ENCODE peak calls at places on chromosomes 7 and 10, in six cellular contexts. One of them, this sample, is unnamed.

GRCh38 chr10:100942229-100942628 is 27.1 kb upstream of the SEMA4G start:
- DNase-seq in anterior cingulate cortex: no peak
- DNase-seq in ACHN: no peak
- DNase-seq in AG04450: no peak
- DNase-seq in NCI-H2029: no peak
- DNase-seq in GDM1: no peak
- DNase-seq in this sample: no peak

GRCh38 chr7:150357277-150357676 is 11.3 kb upstream of the REPIN1 start:
- DNase-seq in ACHN: no peak
- DNase-seq in NCI-H2029: peak; percentile 48
- DNase-seq in anterior cingulate cortex: no peak
- DNase-seq in GDM1: peak; percentile 49
- DNase-seq in AG04450: no peak
- DNase-seq in this sample: peak; percentile 92

GRCh38 chr7:44531421-44532380 is 9.4 kb downstream of the NPC1L1 start:
- DNase-seq in NCI-H2029: no peak
- DNase-seq in anterior cingulate cortex: no peak
- DNase-seq in GDM1: no peak
- DNase-seq in AG04450: no peak
- DNase-seq in ACHN: no peak
- DNase-seq in this sample: no peak

GRCh38 chr10:35559416-35559815 is 45.7 kb upstream of the GJD4 start:
- DNase-seq in anterior cingulate cortex: no peak
- DNase-seq in ACHN: no peak
- DNase-seq in AG04450: no peak
- DNase-seq in NCI-H2029: no peak
- DNase-seq in GDM1: no peak
- DNase-seq in this sample: peak; percentile 92

GRCh38 chr7:158771-159170 is 33.6 kb upstream of the FAM20C start:
- DNase-seq in anterior cingulate cortex: no peak
- DNase-seq in GDM1: no peak
- DNase-seq in NCI-H2029: no peak
- DNase-seq in ACHN: no peak
- DNase-seq in AG04450: no peak
- DNase-seq in this sample: no peak

GRCh38 chr7:112905950-112906349 is 115.8 kb upstream of the TMEM168 start:
- DNase-seq in GDM1: no peak
- DNase-seq in AG04450: no peak
- DNase-seq in ACHN: no peak
- DNase-seq in NCI-H2029: no peak
- DNase-seq in anterior cingulate cortex: no peak
- DNase-seq in this sample: no peak

GRCh38 chr7:150368884-150369739 is 490 bp downstream of the REPIN1 start:
- DNase-seq in AG04450: no peak
- DNase-seq in ACHN: peak; percentile 94
- DNase-seq in anterior cingulate cortex: peak; percentile 80
- DNase-seq in GDM1: peak; percentile 19
- DNase-seq in NCI-H2029: peak; percentile 50
- DNase-seq in this sample: peak; percentile 86

GRCh38 chr7:118559207-118559606 is 334.7 kb downstream of the ANKRD7 start:
- DNase-seq in ACHN: no peak
- DNase-seq in AG04450: no peak
- DNase-seq in NCI-H2029: no peak
- DNase-seq in GDM1: no peak
- DNase-seq in anterior cingulate cortex: no peak
- DNase-seq in this sample: no peak

GRCh38 chr7:23333671-23334246 is 34.6 kb downstream of the MALSU1 start:
- DNase-seq in anterior cingulate cortex: no peak
- DNase-seq in AG04450: peak; percentile 67
- DNase-seq in NCI-H2029: no peak
- DNase-seq in ACHN: peak; percentile 100
- DNase-seq in GDM1: no peak
- DNase-seq in this sample: no peak

GRCh38 chr7:129591868-129592267 is 19.7 kb upstream of the NRF1 start:
- DNase-seq in AG04450: no peak
- DNase-seq in anterior cingulate cortex: no peak
- DNase-seq in GDM1: no peak
- DNase-seq in NCI-H2029: no peak
- DNase-seq in ACHN: no peak
- DNase-seq in this sample: no peak

GRCh38 chr10:95327367-95327766 is 36.6 kb upstream of the PDLIM1 start:
- DNase-seq in NCI-H2029: peak; percentile 66
- DNase-seq in ACHN: no peak
- DNase-seq in GDM1: no peak
- DNase-seq in anterior cingulate cortex: no peak
- DNase-seq in AG04450: no peak
- DNase-seq in this sample: peak; percentile 99

GRCh38 chr10:125772112-125772863 is 3.3 kb downstream of the MMP21 start:
- DNase-seq in NCI-H2029: no peak
- DNase-seq in ACHN: no peak
- DNase-seq in GDM1: no peak
- DNase-seq in AG04450: no peak
- DNase-seq in anterior cingulate cortex: no peak
- DNase-seq in this sample: no peak

GRCh38 chr7:40885503-40885902 is 750.7 kb downstream of the SUGCT start:
- DNase-seq in ACHN: peak; percentile 61
- DNase-seq in AG04450: no peak
- DNase-seq in NCI-H2029: no peak
- DNase-seq in anterior cingulate cortex: no peak
- DNase-seq in GDM1: no peak
- DNase-seq in this sample: no peak

GRCh38 chr10:24645784-24646183 is 77.9 kb downstream of the ARHGAP21 start:
- DNase-seq in AG04450: no peak
- DNase-seq in ACHN: no peak
- DNase-seq in GDM1: no peak
- DNase-seq in NCI-H2029: peak; percentile 3
- DNase-seq in anterior cingulate cortex: no peak
- DNase-seq in this sample: no peak

GRCh38 chr7:135169141-135169935 is 1.2 kb downstream of the CYREN start:
- DNase-seq in anterior cingulate cortex: no peak
- DNase-seq in AG04450: no peak
- DNase-seq in ACHN: peak; percentile 86
- DNase-seq in GDM1: peak; percentile 34
- DNase-seq in NCI-H2029: no peak
- DNase-seq in this sample: peak; percentile 46

GRCh38 chr7:133650067-133650466 is 397.2 kb downstream of the EXOC4 start:
- DNase-seq in ACHN: no peak
- DNase-seq in NCI-H2029: no peak
- DNase-seq in GDM1: no peak
- DNase-seq in AG04450: peak; percentile 26
- DNase-seq in anterior cingulate cortex: no peak
- DNase-seq in this sample: no peak

GRCh38 chr10:68428396-68428795 is 21.3 kb upstream of the RUFY2 start:
- DNase-seq in AG04450: no peak
- DNase-seq in NCI-H2029: no peak
- DNase-seq in ACHN: no peak
- DNase-seq in GDM1: no peak
- DNase-seq in anterior cingulate cortex: no peak
- DNase-seq in this sample: no peak

GRCh38 chr10:110651044-110651958 is 7.2 kb downstream of the RBM20 start:
- DNase-seq in NCI-H2029: no peak
- DNase-seq in anterior cingulate cortex: no peak
- DNase-seq in AG04450: peak; percentile 67
- DNase-seq in ACHN: peak; percentile 80
- DNase-seq in GDM1: peak; percentile 70
- DNase-seq in this sample: peak; percentile 56

GRCh38 chr7:23226841-23227450 is 19.6 kb upstream of the GPNMB start:
- DNase-seq in AG04450: no peak
- DNase-seq in NCI-H2029: no peak
- DNase-seq in GDM1: peak; percentile 57
- DNase-seq in anterior cingulate cortex: peak; percentile 53
- DNase-seq in ACHN: no peak
- DNase-seq in this sample: no peak

GRCh38 chr10:88209837-88210552 is 346.6 kb downstream of the PTEN start:
- DNase-seq in GDM1: no peak
- DNase-seq in anterior cingulate cortex: no peak
- DNase-seq in AG04450: no peak
- DNase-seq in NCI-H2029: no peak
- DNase-seq in ACHN: no peak
- DNase-seq in this sample: no peak

GRCh38 chr7:4794591-4795350 is 19.3 kb downstream of the AP5Z1 start:
- DNase-seq in AG04450: no peak
- DNase-seq in GDM1: no peak
- DNase-seq in ACHN: no peak
- DNase-seq in anterior cingulate cortex: no peak
- DNase-seq in NCI-H2029: no peak
- DNase-seq in this sample: no peak

GRCh38 chr7:2104107-2104710 is 128.5 kb downstream of the MAD1L1 start:
- DNase-seq in NCI-H2029: no peak
- DNase-seq in anterior cingulate cortex: peak; percentile 17
- DNase-seq in GDM1: no peak
- DNase-seq in ACHN: peak; percentile 18
- DNase-seq in AG04450: peak; percentile 76
- DNase-seq in this sample: peak; percentile 93

GRCh38 chr7:75889826-75890225 is 11.0 kb downstream of the RHBDD2 start:
- DNase-seq in GDM1: no peak
- DNase-seq in AG04450: no peak
- DNase-seq in ACHN: no peak
- DNase-seq in NCI-H2029: no peak
- DNase-seq in anterior cingulate cortex: no peak
- DNase-seq in this sample: no peak

GRCh38 chr10:95289003-95289920 is 1.5 kb downstream of the PDLIM1 start:
- DNase-seq in ACHN: peak; percentile 29
- DNase-seq in anterior cingulate cortex: no peak
- DNase-seq in AG04450: no peak
- DNase-seq in GDM1: no peak
- DNase-seq in NCI-H2029: no peak
- DNase-seq in this sample: peak; percentile 63

GRCh38 chr10:74151879-74152722 is 1.1 kb downstream of the ADK start:
- DNase-seq in ACHN: no peak
- DNase-seq in NCI-H2029: no peak
- DNase-seq in AG04450: no peak
- DNase-seq in anterior cingulate cortex: no peak
- DNase-seq in GDM1: no peak
- DNase-seq in this sample: no peak

GRCh38 chr10:36341466-36341865 is 699.4 kb upstream of the FZD8 start:
- DNase-seq in NCI-H2029: no peak
- DNase-seq in AG04450: no peak
- DNase-seq in GDM1: no peak
- DNase-seq in anterior cingulate cortex: no peak
- DNase-seq in ACHN: no peak
- DNase-seq in this sample: no peak

GRCh38 chr10:23174075-23174973 is 17.8 kb upstream of the PTF1A start:
- DNase-seq in anterior cingulate cortex: peak; percentile 32
- DNase-seq in AG04450: no peak
- DNase-seq in NCI-H2029: no peak
- DNase-seq in ACHN: no peak
- DNase-seq in GDM1: no peak
- DNase-seq in this sample: no peak

GRCh38 chr7:45978731-45979211 is 57.7 kb upstream of the IGFBP3 start:
- DNase-seq in ACHN: peak; percentile 20
- DNase-seq in NCI-H2029: no peak
- DNase-seq in anterior cingulate cortex: no peak
- DNase-seq in AG04450: no peak
- DNase-seq in GDM1: no peak
- DNase-seq in this sample: no peak

GRCh38 chr10:65112573-65112972 is 1591.4 kb downstream of the REEP3 start:
- DNase-seq in anterior cingulate cortex: no peak
- DNase-seq in ACHN: no peak
- DNase-seq in GDM1: no peak
- DNase-seq in AG04450: no peak
- DNase-seq in NCI-H2029: no peak
- DNase-seq in this sample: no peak

GRCh38 chr7:70728873-70729552 is 402.9 kb upstream of the GALNT17 start:
- DNase-seq in anterior cingulate cortex: no peak
- DNase-seq in ACHN: no peak
- DNase-seq in GDM1: no peak
- DNase-seq in AG04450: no peak
- DNase-seq in NCI-H2029: no peak
- DNase-seq in this sample: peak; percentile 21

GRCh38 chr10:111766464-111766863 is 417.1 kb downstream of the GPAM start:
- DNase-seq in GDM1: no peak
- DNase-seq in NCI-H2029: no peak
- DNase-seq in anterior cingulate cortex: no peak
- DNase-seq in AG04450: no peak
- DNase-seq in ACHN: no peak
- DNase-seq in this sample: no peak

GRCh38 chr7:1459930-1460756 is 873 bp upstream of the MICALL2 start:
- DNase-seq in AG04450: no peak
- DNase-seq in anterior cingulate cortex: no peak
- DNase-seq in ACHN: peak; percentile 31
- DNase-seq in NCI-H2029: no peak
- DNase-seq in GDM1: no peak
- DNase-seq in this sample: no peak

GRCh38 chr7:20350518-20350951 is 19.8 kb downstream of the ITGB8 start:
- DNase-seq in NCI-H2029: no peak
- DNase-seq in AG04450: no peak
- DNase-seq in anterior cingulate cortex: peak; percentile 51
- DNase-seq in GDM1: no peak
- DNase-seq in ACHN: no peak
- DNase-seq in this sample: peak; percentile 3

GRCh38 chr7:101185258-101185839 is 5.3 kb upstream of the NAT16 start:
- DNase-seq in NCI-H2029: no peak
- DNase-seq in AG04450: no peak
- DNase-seq in anterior cingulate cortex: peak; percentile 23
- DNase-seq in GDM1: no peak
- DNase-seq in ACHN: peak; percentile 79
- DNase-seq in this sample: no peak

GRCh38 chr7:129734400-129734799 is 122.9 kb downstream of the NRF1 start:
- DNase-seq in AG04450: no peak
- DNase-seq in anterior cingulate cortex: no peak
- DNase-seq in ACHN: no peak
- DNase-seq in GDM1: no peak
- DNase-seq in NCI-H2029: no peak
- DNase-seq in this sample: no peak

GRCh38 chr7:19009241-19009935 is 108.0 kb downstream of the TWIST1 start:
- DNase-seq in GDM1: no peak
- DNase-seq in AG04450: no peak
- DNase-seq in anterior cingulate cortex: no peak
- DNase-seq in NCI-H2029: no peak
- DNase-seq in ACHN: no peak
- DNase-seq in this sample: no peak

This sample was measured in NCI-H82.